ENCODE peak calls at places on chromosomes 13 and 19, in nine cellular contexts. N, D, X, P, Y, I, B, V and J are unnamed samples.

GRCh38 chr19:13843104-13843921 is 33.6 kb upstream of the NANOS3 start:
- DNase-seq in V (no peak), P (peak), X (no peak), B (no peak), I (no peak), N (peak), Y (no peak), D (no peak), J (peak)

GRCh38 chr13:40662866-40663265 is 3.6 kb downstream of the FOXO1 start:
- DNase-seq in N (no peak), V (no peak), D (no peak), P (peak), Y (no peak), X (no peak), B (no peak), I (no peak), J (no peak)

GRCh38 chr19:18387395-18387794 is 1.4 kb downstream of the GDF15 start:
- DNase-seq in X (no peak), P (no peak), D (no peak), Y (no peak), V (no peak), N (no peak), I (no peak), B (no peak), J (no peak)

GRCh38 chr13:74026753-74027152 is 107.5 kb downstream of the KLF12 start:
- DNase-seq in X (no peak), I (peak), N (no peak), B (peak), P (peak), Y (peak), D (peak), V (peak), J (no peak)

GRCh38 chr19:18738961-18739690 is 52.0 kb downstream of the COMP start:
- DNase-seq in V (no peak), N (no peak), P (no peak), I (no peak), B (no peak), Y (no peak), X (no peak), D (no peak), J (no peak)

GRCh38 chr19:51808333-51808986 is 13.5 kb downstream of the FPR3 start:
- DNase-seq in D (no peak), Y (no peak), N (no peak), X (no peak), P (no peak), I (no peak), B (no peak), V (no peak), J (no peak)

GRCh38 chr19:15895876-15896430 is 1.9 kb downstream of the CYP4F2 start:
- DNase-seq in V (no peak), Y (no peak), P (no peak), N (no peak), X (no peak), I (no peak), B (no peak), D (no peak), J (no peak)

GRCh38 chr19:31500540-31500830 is 151.2 kb upstream of the TSHZ3 start:
- DNase-seq in Y (no peak), P (no peak), B (no peak), X (no peak), D (no peak), N (no peak), I (no peak), V (no peak), J (peak)

GRCh38 chr19:22256856-22257255 is 29.4 kb upstream of the ZNF729 start:
- DNase-seq in V (no peak), P (no peak), I (no peak), N (no peak), Y (no peak), X (no peak), B (no peak), D (no peak), J (no peak)